ENCODE peak calls at places on chromosomes 11 and 22, in nine cellular contexts. Q is suprapubic skin; T is right lobe of liver; D is tibial nerve; O is left ventricle myocardium inferior; A is CD8-positive, alpha-beta T cell; L is heart left ventricle; E is left lung; V is mammary epithelial cell. X is an unnamed sample.

GRCh38 chr22:37187552-37187890 is 526 bp downstream of the C1QTNF6 start:
- DNase-seq in Q (no peak), T (no peak), D (no peak), O (no peak), A (no peak), L (no peak), E (no peak), V (peak; percentile 41), X (no peak)

GRCh38 chr11:91984033-91984568 is 240.5 kb upstream of the FAT3 start:
- DNase-seq in Q (no peak), T (no peak), D (no peak), O (no peak), A (no peak), L (no peak), E (no peak), V (no peak), X (no peak)

GRCh38 chr22:45159652-45160462 is 3.9 kb upstream of the NUP50 start:
- DNase-seq in Q (no peak), T (no peak), D (no peak), O (no peak), A (no peak), L (no peak), E (no peak), V (no peak), X (no peak)

GRCh38 chr11:40302669-40303068 is 1156.8 kb downstream of the LRRC4C start:
- DNase-seq in Q (no peak), T (no peak), D (no peak), O (no peak), A (no peak), L (no peak), E (no peak), V (no peak), X (no peak)

GRCh38 chr11:2691991-2692841 is 7.6 kb downstream of the KCNQ1OT1 start:
- DNase-seq in Q (peak; percentile 48), T (peak; percentile 46), D (no peak), O (no peak), A (no peak), L (no peak), E (peak; percentile 29), V (no peak), X (peak; percentile 63)

GRCh38 chr11:68026391-68027105 is 3.9 kb upstream of the NDUFS8 start:
- DNase-seq in Q (no peak), T (no peak), D (no peak), O (no peak), A (no peak), L (no peak), E (no peak), V (no peak), X (no peak)

GRCh38 chr22:34622602-34623001 is 443.4 kb upstream of the ISX start:
- DNase-seq in Q (no peak), T (no peak), D (no peak), O (no peak), A (no peak), L (no peak), E (no peak), V (no peak), X (no peak)

GRCh38 chr22:19891350-19892248 is 36.9 kb upstream of the GNB1L start:
- DNase-seq in Q (no peak), T (no peak), D (no peak), O (no peak), A (peak; percentile 66), L (no peak), E (no peak), V (peak; percentile 85), X (no peak)

GRCh38 chr22:33986167-33986771 is 66.0 kb upstream of the LARGE1 start:
- DNase-seq in Q (no peak), T (no peak), D (no peak), O (no peak), A (no peak), L (no peak), E (no peak), V (no peak), X (no peak)

GRCh38 chr11:103537904-103538502 is 428.8 kb downstream of the DYNC2H1 start:
- DNase-seq in Q (no peak), T (no peak), D (no peak), O (no peak), A (no peak), L (no peak), E (no peak), V (peak; percentile 26), X (no peak)

GRCh38 chr11:75199412-75199955 is 41.1 kb upstream of the TPBGL start:
- DNase-seq in Q (no peak), T (peak; percentile 31), D (no peak), O (no peak), A (no peak), L (no peak), E (no peak), V (no peak), X (peak; percentile 38)

GRCh38 chr11:45245237-45246045 is 40.7 kb downstream of the SYT13 start:
- DNase-seq in Q (no peak), T (no peak), D (no peak), O (no peak), A (no peak), L (no peak), E (no peak), V (no peak), X (no peak)

GRCh38 chr22:42932857-42933782 is 76.0 kb upstream of the ARFGAP3 start:
- DNase-seq in Q (peak; percentile 74), T (peak; percentile 27), D (no peak), O (no peak), A (no peak), L (peak; percentile 56), E (peak; percentile 73), V (no peak), X (peak; percentile 80)
- TF ChIP-seq CTCF in Q (no peak), T (no peak), D (no peak), O (no peak), A (no peak), L (no peak), E (no peak), V (no peak), X (no peak)

GRCh38 chr11:130213979-130214281 is 54.3 kb downstream of the ST14 start:
- DNase-seq in Q (peak; percentile 26), T (peak; percentile 15), D (no peak), O (no peak), A (no peak), L (peak; percentile 7), E (peak; percentile 10), V (no peak), X (peak; percentile 46)
- H3K27me3 ChIP-seq in Q (no peaks in the 10 kb centered on the region), T (no peaks in the 10 kb centered on the region), D (peaks cover 9% of the 10 kb centered on the region), O (peaks cover 34% of the 10 kb centered on the region), A (no peaks in the 10 kb centered on the region), L (no peaks in the 10 kb centered on the region), E (no peaks in the 10 kb centered on the region), V (no peaks in the 10 kb centered on the region), X (no peaks in the 10 kb centered on the region)

GRCh38 chr11:8899119-8899753 is 11.8 kb upstream of the AKIP1 start:
- DNase-seq in Q (no peak), T (no peak), D (no peak), O (no peak), A (no peak), L (no peak), E (no peak), V (no peak), X (no peak)
- H3K4me3 ChIP-seq in Q (no peak overlapping the region), T (no peak overlapping the region), D (no peak overlapping the region), O (no peak overlapping the region), A (no peak overlapping the region), L (no peak overlapping the region), E (no peak overlapping the region), V (no peak overlapping the region), X (no peak overlapping the region)

DNA sequence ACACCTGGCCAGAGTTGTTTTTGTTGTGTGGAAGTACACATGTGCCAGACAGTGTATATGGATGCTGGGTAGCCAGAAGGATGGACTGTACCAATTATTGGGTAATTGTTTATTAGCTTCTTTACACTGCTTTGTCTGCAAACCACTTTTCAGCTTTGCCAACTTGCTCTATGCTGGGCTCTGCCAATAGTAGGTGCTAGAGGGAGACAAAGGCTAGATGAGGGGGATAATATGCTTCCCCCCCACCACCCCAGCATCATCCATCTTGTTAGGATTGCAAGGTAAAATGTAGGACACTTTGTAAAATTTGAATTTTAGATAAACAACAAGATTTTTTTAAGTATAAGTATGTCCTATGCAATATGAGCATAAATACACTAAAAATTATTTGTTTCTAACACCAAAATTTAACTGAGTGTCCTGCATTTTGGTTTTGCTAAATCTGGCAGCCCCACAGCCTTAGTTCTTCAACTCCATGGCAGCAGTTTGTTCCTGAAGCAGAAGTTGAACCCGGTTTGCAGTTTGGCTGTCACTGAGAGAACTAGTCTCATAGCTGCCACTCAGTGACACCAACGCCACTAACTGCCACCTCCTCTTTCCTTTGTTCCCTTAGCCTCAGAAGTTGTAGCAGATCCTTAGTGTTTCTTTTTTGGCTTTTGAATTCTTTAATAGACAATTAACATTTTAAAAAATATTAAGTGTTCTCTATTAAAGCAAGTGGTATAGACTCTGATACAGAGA is 78.8 kb downstream of the CCDC81 start:
- DNase-seq in Q (no peak), T (no peak), D (no peak), O (no peak), A (no peak), L (no peak), E (no peak), V (no peak), X (no peak)
- TF ChIP-seq CTCF in Q (no peak), T (no peak), D (no peak), O (no peak), A (no peak), L (no peak), E (no peak), V (no peak), X (no peak)